ENCODE peak calls at places on chromosomes 3 and 15, in five cellular contexts. E, F, L, Z and J are unnamed samples.

GRCh38 chr3:137770821-137771399 is 6.8 kb downstream of the SOX14 start:
- DNase-seq in L (no peak), E (peak; percentile 67), F (no peak), Z (no peak), J (no peak)

GRCh38 chr3:117252208-117252607 is 542.6 kb downstream of the TUSC7 start:
- DNase-seq in F (no peak), E (no peak), Z (no peak), L (no peak), J (peak; percentile 28)

GRCh38 chr3:160183375-160184076 is 41.7 kb upstream of the C3orf80 start:
- DNase-seq in F (no peak), E (no peak), L (no peak), Z (no peak), J (no peak)

GRCh38 chr3:192817506-192817905 is 90.2 kb upstream of the FGF12 start:
- DNase-seq in L (no peak), Z (no peak), F (no peak), E (no peak), J (no peak)

GRCh38 chr3:146550743-146551510 is 6.5 kb upstream of the PLSCR1 start:
- DNase-seq in F (no peak), Z (no peak), L (no peak), E (no peak), J (peak; percentile 84)

GRCh38 chr15:83930813-83931212 is 276.9 kb downstream of the ADAMTSL3 start:
- DNase-seq in E (no peak), L (peak; percentile 77), F (peak; percentile 78), Z (no peak), J (no peak)

GRCh38 chr3:14771593-14772497 is 46.9 kb upstream of the FGD5 start:
- DNase-seq in Z (no peak), F (no peak), L (no peak), E (no peak), J (no peak)

GRCh38 chr3:183446838-183447205 is 18.4 kb upstream of the MCF2L2 start:
- DNase-seq in L (no peak), Z (no peak), F (no peak), E (no peak), J (no peak)

GRCh38 chr3:130895690-130896089 is 1.8 kb downstream of the ATP2C1 start:
- DNase-seq in L (no peak), F (no peak), Z (no peak), E (no peak), J (no peak)

GRCh38 chr15:71508081-71508682 is 302.2 kb upstream of the NR2E3 start:
- DNase-seq in L (no peak), F (no peak), Z (no peak), E (no peak), J (peak; percentile 83)

GRCh38 chr3:10329495-10330015 is 8.6 kb upstream of the SEC13 start:
- DNase-seq in Z (no peak), L (no peak), F (no peak), E (no peak), J (no peak)

GRCh38 chr3:160372780-160373179 is 26.2 kb downstream of the IFT80 start:
- DNase-seq in Z (no peak), F (no peak), E (no peak), L (no peak), J (no peak)

GRCh38 chr15:63323798-63324651 is 46.6 kb downstream of the APH1B start:
- DNase-seq in Z (no peak), F (peak; percentile 3), E (no peak), L (no peak), J (no peak)

GRCh38 chr3:154244644-154245043 is 79.6 kb downstream of the DHX36 start:
- DNase-seq in F (no peak), Z (no peak), E (no peak), L (no peak), J (no peak)

GRCh38 chr3:195802261-195802701 is 9.4 kb downstream of the MUC4 start:
- DNase-seq in Z (no peak), E (no peak), L (peak; percentile 52), F (no peak), J (no peak)

GRCh38 chr3:175121225-175121624 is 262.1 kb downstream of the NAALADL2 start:
- DNase-seq in E (peak; percentile 3), Z (no peak), L (no peak), F (no peak), J (no peak)

GRCh38 chr15:84099181-84099580 is 136.4 kb upstream of the GOLGA6L4 start:
- DNase-seq in E (no peak), L (no peak), F (no peak), Z (no peak), J (no peak)

GRCh38 chr15:77502379-77503095 is 81.8 kb downstream of the HMG20A start:
- DNase-seq in Z (no peak), E (no peak), L (no peak), F (peak; percentile 23), J (no peak)

GRCh38 chr15:66786708-66787471 is 84.9 kb downstream of the SMAD6 start:
- DNase-seq in E (no peak), L (no peak), F (no peak), Z (no peak), J (no peak)

GRCh38 chr15:48442011-48442410 is 110.8 kb downstream of the DUT start:
- DNase-seq in E (no peak), L (no peak), Z (no peak), F (no peak), J (no peak)

GRCh38 chr15:94335616-94336015 is 104.3 kb downstream of the MCTP2 start:
- DNase-seq in Z (no peak), E (no peak), L (no peak), F (no peak), J (no peak)

GRCh38 chr3:193997228-193998192 is 138.4 kb upstream of the HES1 start:
- DNase-seq in F (no peak), L (no peak), Z (no peak), E (no peak), J (no peak)

GRCh38 chr3:73068419-73068818 is 7.0 kb downstream of the EBLN2 start:
- DNase-seq in E (no peak), L (no peak), Z (no peak), F (no peak), J (no peak)
- H3K4me1 ChIP-seq in E (peaks cover 11% of the 10 kb centered on the region), L (no peaks in the 10 kb centered on the region), Z (no peaks in the 10 kb centered on the region), F (peaks cover 5% of the 10 kb centered on the region), J (no peaks in the 10 kb centered on the region)

DNA sequence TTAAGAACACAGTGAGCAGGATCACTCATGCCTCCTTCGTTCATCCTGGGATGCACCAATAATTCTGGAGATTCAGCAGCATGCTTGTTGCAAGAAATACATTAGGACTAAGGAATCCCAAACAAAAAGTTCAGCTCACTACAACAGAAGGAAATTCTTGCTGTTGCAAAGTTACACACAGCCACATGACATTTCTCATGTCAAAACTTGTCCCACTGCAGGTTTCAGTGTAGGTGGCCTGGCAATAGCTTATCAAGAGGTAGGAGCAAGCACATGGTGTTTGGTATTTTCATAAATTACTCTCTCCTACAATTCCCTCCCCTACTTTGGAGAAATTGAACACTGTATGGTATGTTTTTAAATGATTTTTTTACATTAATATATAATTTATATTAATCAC is 399.6 kb upstream of the EPHA3 start:
- DNase-seq in Z (no peak), L (no peak), F (no peak), E (no peak), J (peak; percentile 20)
- H3K4me1 ChIP-seq in Z (no peaks in the 10 kb centered on the region), L (no peaks in the 10 kb centered on the region), F (no peaks in the 10 kb centered on the region), E (no peaks in the 10 kb centered on the region), J (no peaks in the 10 kb centered on the region)

DNA sequence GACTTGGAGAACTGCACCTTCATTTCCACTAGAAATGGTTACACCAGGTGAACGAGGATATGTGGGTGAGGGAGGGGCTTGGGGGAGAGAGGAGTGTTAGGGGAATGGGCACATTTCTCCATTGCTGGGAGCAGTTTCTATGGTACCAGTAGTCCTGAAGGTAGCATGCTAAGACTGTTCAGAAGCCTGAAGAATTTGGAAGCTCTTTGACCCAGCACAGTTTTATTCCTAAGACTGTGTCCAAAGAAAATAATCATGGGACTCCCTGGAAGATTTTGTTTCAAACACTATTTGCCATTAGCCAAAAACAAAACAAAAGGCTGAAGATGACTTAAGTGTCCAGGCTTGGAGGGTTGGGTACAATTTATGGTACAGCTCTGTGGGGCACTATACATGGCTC is 32.1 kb downstream of the ST6GAL1 start:
- DNase-seq in F (no peak), E (no peak), L (no peak), Z (no peak), J (no peak)
- H3K4me1 ChIP-seq in F (no peaks in the 10 kb centered on the region), E (peaks cover 37% of the 10 kb centered on the region), L (no peaks in the 10 kb centered on the region), Z (no peaks in the 10 kb centered on the region), J (no peaks in the 10 kb centered on the region)

GRCh38 chr3:185297867-185298266 is 44.0 kb upstream of the EHHADH start:
- DNase-seq in F (no peak), E (no peak), Z (no peak), L (no peak), J (no peak)

GRCh38 chr3:185290266-185290665 is 36.4 kb upstream of the EHHADH start:
- DNase-seq in Z (no peak), L (no peak), E (no peak), F (no peak), J (no peak)

DNA sequence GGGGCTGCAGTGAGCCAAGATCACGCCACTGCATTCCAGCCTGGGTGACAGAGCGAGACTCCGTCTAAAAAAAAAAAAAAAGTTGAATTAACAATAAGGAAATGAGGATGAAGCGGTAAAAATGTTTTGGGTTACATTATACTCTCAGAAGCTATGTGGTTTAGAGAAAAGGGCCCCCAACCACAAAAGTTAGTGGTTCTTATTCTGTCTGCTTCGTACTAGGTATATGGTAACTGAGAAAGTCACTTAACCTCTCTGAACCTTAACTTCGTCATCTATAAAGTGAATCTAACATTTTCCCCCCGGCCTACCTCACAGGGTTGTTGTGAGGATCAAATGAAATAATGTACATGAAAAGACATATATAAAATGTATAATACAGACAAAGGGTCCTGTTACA is 38.4 kb upstream of the EHHADH start:
- DNase-seq in Z (no peak), F (no peak), E (no peak), L (no peak), J (no peak)
- H3K4me1 ChIP-seq in Z (no peaks in the 10 kb centered on the region), F (no peaks in the 10 kb centered on the region), E (no peaks in the 10 kb centered on the region), L (peaks cover 9% of the 10 kb centered on the region), J (no peaks in the 10 kb centered on the region)